ENCODE peak calls at places on chromosomes 7 and 10, in seven cellular contexts. G is H9, C is neuronal stem cell, W is trophoblast cell, O is mesendoderm, J is mesenchymal stem cell, Q is H1. U is an unnamed sample.

GRCh38 chr7:83782628-83783027 is 133.7 kb upstream of the SEMA3E start:
- DNase-seq in G (no peak), C (no peak), W (peak), O (no peak), J (peak), Q (no peak), U (no peak)

GRCh38 chr10:125159486-125159931 is 854 bp downstream of the CTBP2 start:
- DNase-seq in G (no peak), C (no peak), W (peak), O (no peak), J (peak), Q (peak), U (no peak)

GRCh38 chr7:138008588-138009349 is 6.9 kb upstream of the CREB3L2 start:
- DNase-seq in G (peak), C (peak), W (peak), O (peak), J (peak), Q (peak), U (peak)

GRCh38 chr10:86262671-86263165 is 103.9 kb downstream of the GRID1 start:
- DNase-seq in G (peak), C (no peak), W (no peak), O (no peak), J (no peak), Q (peak), U (no peak)

GRCh38 chr7:47581821-47582747 is at the start of gene TNS3:
- DNase-seq in G (peak), C (no peak), W (peak), O (peak), J (peak), Q (peak), U (peak)

GRCh38 chr10:46553238-46554049 is 3.0 kb downstream of the GPRIN2 start:
- DNase-seq in G (peak), C (no peak), W (no peak), O (no peak), J (no peak), Q (peak), U (no peak)

GRCh38 chr7:151539055-151539714 is 19.5 kb upstream of the RHEB start:
- DNase-seq in G (peak), C (peak), W (no peak), O (peak), J (peak), Q (no peak), U (peak)

GRCh38 chr7:36311539-36311938 is 78.1 kb upstream of the ANLN start:
- DNase-seq in G (no peak), C (no peak), W (no peak), O (no peak), J (no peak), Q (peak), U (no peak)

GRCh38 chr10:32961892-32962369 is 3.9 kb upstream of the ITGB1 start:
- DNase-seq in G (no peak), C (no peak), W (peak), O (peak), J (peak), Q (no peak), U (peak)

GRCh38 chr7:49187543-49188268 is 263.4 kb downstream of the CDC14C start:
- DNase-seq in G (no peak), C (no peak), W (no peak), O (peak), J (no peak), Q (no peak), U (no peak)

GRCh38 chr10:103367379-103367781 is 396 bp upstream of the TAF5 start:
- DNase-seq in G (no peak), C (no peak), W (peak), O (no peak), J (no peak), Q (no peak), U (no peak)

GRCh38 chr10:22230331-22230833 is 12.6 kb upstream of the EBLN1 start:
- DNase-seq in G (no peak), C (peak), W (peak), O (peak), J (peak), Q (no peak), U (peak)

GRCh38 chr10:114408112-114408967 is 4.0 kb upstream of the AFAP1L2 start:
- DNase-seq in G (no peak), C (no peak), W (no peak), O (no peak), J (no peak), Q (no peak), U (no peak)

GRCh38 chr10:17645591-17646345 is 1.8 kb downstream of the STAM start:
- DNase-seq in G (no peak), C (no peak), W (no peak), O (no peak), J (no peak), Q (no peak), U (peak)

GRCh38 chr10:21572578-21572977 is 38.5 kb downstream of the MLLT10 start:
- DNase-seq in G (no peak), C (no peak), W (no peak), O (no peak), J (peak), Q (no peak), U (peak)

GRCh38 chr10:99285846-99286245 is 43.3 kb upstream of the CNNM1 start:
- DNase-seq in G (no peak), C (no peak), W (no peak), O (no peak), J (peak), Q (no peak), U (peak)

GRCh38 chr10:6176691-6177231 is 26.0 kb upstream of the PFKFB3 start:
- DNase-seq in G (no peak), C (no peak), W (no peak), O (no peak), J (peak), Q (no peak), U (peak)

GRCh38 chr7:100000239-100000638 is 15.2 kb upstream of the ZKSCAN1 start:
- DNase-seq in G (no peak), C (no peak), W (no peak), O (no peak), J (no peak), Q (no peak), U (no peak)

GRCh38 chr10:5411941-5412276 is 448 bp upstream of the NET1 start:
- DNase-seq in G (no peak), C (no peak), W (no peak), O (no peak), J (no peak), Q (no peak), U (no peak)

GRCh38 chr7:88243345-88243909 is 23.6 kb upstream of the SRI start:
- DNase-seq in G (peak), C (peak), W (peak), O (peak), J (peak), Q (peak), U (peak)

GRCh38 chr7:130133029-130133774 is 62.9 kb downstream of the KLHDC10 start:
- DNase-seq in G (no peak), C (no peak), W (peak), O (no peak), J (no peak), Q (no peak), U (no peak)

GRCh38 chr10:30055094-30055701 is 4.2 kb downstream of the JCAD start:
- DNase-seq in G (no peak), C (no peak), W (peak), O (no peak), J (peak), Q (no peak), U (peak)

GRCh38 chr10:132387723-132388210 is 9.2 kb upstream of the PWWP2B start:
- DNase-seq in G (peak), C (peak), W (peak), O (peak), J (peak), Q (peak), U (peak)

GRCh38 chr10:5125315-5126044 is 31.3 kb downstream of the AKR1C3 start:
- DNase-seq in G (no peak), C (no peak), W (no peak), O (no peak), J (no peak), Q (no peak), U (no peak)

GRCh38 chr7:154656618-154657017 is 346.3 kb downstream of the PAXIP1 start:
- DNase-seq in G (no peak), C (no peak), W (no peak), O (no peak), J (no peak), Q (no peak), U (no peak)
- H3K4ac ChIP-seq in G (no peak), C (no peak), W (no peak), O (no peak), J (no peak), Q (no peak), U (no peak)

DNA sequence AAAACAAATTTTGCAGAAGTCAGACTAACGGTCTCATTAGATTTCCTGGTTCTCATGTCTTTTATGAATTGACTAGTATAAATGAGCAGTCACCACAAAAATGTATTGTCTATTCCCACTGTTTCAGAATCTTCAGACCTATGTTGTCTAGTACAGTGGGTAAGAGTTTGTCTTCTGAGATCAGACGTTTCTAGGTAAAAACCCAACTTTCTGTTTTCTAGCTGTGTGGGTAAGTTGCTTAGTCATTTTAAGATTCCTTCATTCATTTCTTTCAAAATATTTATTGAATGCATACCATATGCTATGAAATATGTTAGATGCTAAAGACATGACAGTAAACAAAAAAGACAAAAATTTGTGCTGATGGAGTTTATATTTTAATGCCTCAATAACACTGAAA is 156.3 kb downstream of the POLR1F start:
- DNase-seq in G (no peak), C (no peak), W (no peak), O (no peak), J (no peak), Q (no peak), U (no peak)
- H3K4ac ChIP-seq in G (no peak), C (no peak), W (no peak), O (no peak), J (no peak), Q (no peak), U (no peak)

GRCh38 chr7:120931243-120931642 is 19.3 kb upstream of the ING3 start:
- DNase-seq in G (no peak), C (no peak), W (no peak), O (no peak), J (no peak), Q (no peak), U (peak)

GRCh38 chr7:120924837-120925236 is 25.7 kb upstream of the ING3 start:
- DNase-seq in G (no peak), C (no peak), W (peak), O (no peak), J (no peak), Q (no peak), U (peak)

GRCh38 chr7:120926943-120927346 is 23.6 kb upstream of the ING3 start:
- DNase-seq in G (no peak), C (no peak), W (peak), O (peak), J (no peak), Q (no peak), U (no peak)

GRCh38 chr7:120925392-120925791 is 25.2 kb upstream of the ING3 start:
- DNase-seq in G (no peak), C (no peak), W (peak), O (peak), J (peak), Q (no peak), U (peak)

DNA sequence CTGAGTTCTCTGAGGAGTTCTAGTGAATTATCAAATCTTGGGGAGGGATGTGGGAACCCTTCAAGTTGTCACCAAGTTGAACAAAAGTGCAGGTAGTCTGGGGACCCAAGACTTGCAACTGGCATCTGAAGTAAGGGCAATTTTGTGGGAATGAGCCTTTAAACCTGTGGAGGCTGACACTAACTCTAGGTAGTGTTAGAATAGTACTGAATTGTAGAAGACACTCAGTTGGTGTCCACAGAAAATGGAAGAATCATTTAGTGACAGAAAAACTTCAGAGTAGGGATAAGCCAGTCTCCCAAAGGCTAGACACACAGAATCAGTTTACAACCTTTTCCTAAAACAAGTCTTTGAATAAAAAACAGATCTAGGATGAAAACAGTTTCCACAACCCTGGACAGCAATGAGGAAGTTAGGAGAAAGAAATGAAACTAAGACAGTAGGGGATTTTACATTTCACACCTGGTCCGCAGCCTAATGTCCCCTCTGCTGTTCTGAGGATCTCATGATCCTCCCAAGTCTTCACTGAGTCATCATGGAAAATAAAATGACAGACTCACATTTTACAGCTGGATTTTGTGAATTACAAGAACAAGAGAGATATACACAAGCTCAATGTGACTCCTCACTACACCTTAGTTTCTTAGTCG is 23.0 kb upstream of the ING3 start:
- DNase-seq in G (no peak), C (no peak), W (no peak), O (no peak), J (no peak), Q (no peak), U (no peak)
- H3K4ac ChIP-seq in G (no peak), C (no peak), W (no peak), O (no peak), J (no peak), Q (no peak), U (no peak)

GRCh38 chr10:72316748-72317435 is 37.8 kb downstream of the DNAJB12 start:
- DNase-seq in G (no peak), C (no peak), W (no peak), O (no peak), J (no peak), Q (no peak), U (no peak)
- H3K4ac ChIP-seq in G (no peak), C (peak), W (no peak), O (no peak), J (peak), Q (peak), U (peak)

GRCh38 chr7:513521-514166 is 6.0 kb downstream of the PDGFA start:
- DNase-seq in G (no peak), C (no peak), W (no peak), O (no peak), J (peak), Q (no peak), U (peak)
- H3K4ac ChIP-seq in G (no peak), C (no peak), W (no peak), O (no peak), J (no peak), Q (no peak), U (peak)

DNA sequence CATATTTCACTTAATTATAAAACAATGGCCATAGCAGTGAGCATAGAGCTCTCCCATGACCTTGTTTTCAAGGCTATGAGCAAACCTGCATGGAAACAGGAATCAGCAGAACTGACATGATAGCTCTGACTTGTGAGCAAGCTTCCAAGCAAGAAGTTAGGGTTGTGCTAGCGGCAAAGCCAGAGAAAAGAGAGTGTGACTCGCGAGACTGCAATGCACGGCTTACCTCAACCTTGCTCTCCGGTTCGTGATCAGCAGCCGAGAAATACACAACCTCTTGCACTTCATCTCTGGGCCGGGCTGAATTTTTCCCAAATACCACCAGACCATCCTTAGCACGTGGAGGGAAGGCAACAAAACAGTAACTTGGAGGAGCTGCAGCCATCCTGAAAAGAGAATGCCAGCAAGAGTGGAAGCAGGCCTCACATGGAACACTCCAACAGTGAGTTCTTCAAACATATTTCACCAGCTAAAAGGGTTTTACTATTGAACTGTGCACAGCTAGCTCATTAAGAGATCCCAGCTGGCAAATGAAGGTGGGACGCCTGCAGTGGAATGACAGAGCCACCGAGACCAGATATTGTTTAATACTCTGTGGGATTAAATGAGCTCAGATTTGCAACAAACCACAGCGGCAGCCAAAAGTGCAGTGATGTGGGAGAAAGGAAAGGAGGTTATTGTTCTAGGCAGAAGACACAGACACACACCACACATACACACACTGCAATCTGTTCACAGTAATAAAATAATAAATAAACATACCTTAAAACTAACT is 20.7 kb downstream of the SCRN1 start:
- DNase-seq in G (no peak), C (no peak), W (no peak), O (peak), J (peak), Q (no peak), U (peak)
- H3K4ac ChIP-seq in G (no peak), C (no peak), W (no peak), O (no peak), J (peak), Q (no peak), U (no peak)

GRCh38 chr10:13113544-13113943 is 13.6 kb downstream of the OPTN start:
- DNase-seq in G (no peak), C (no peak), W (no peak), O (no peak), J (no peak), Q (no peak), U (no peak)
- H3K4ac ChIP-seq in G (no peak), C (no peak), W (no peak), O (no peak), J (no peak), Q (no peak), U (no peak)

U was measured in IMR-90.